ENCODE peak calls at places on chromosomes 2 and 18, in six cellular contexts. J is germinal center, M is lung, R is AML-193, V is erythroblast, Y is GM23338. H is an unnamed sample.
A peak's percentile ranks its signal among the peaks of the same experiment; 100 is the strongest.

GRCh38 chr18:61336766-61337165 is 3.5 kb downstream of the CDH20 start:
- DNase-seq in Y (no peak), R (no peak), V (no peak), J (no peak), M (no peak), H (no peak)

GRCh38 chr2:2879776-2880175 is 497.8 kb downstream of the EIPR1 start:
- DNase-seq in R (no peak), V (no peak), Y (no peak), J (peak; percentile 9), M (no peak), H (no peak)

GRCh38 chr2:68157402-68158133 is at the start of gene PNO1:
- DNase-seq in Y (peak; percentile 98), R (peak; percentile 91), V (peak; percentile 99), J (peak; percentile 98), M (peak; percentile 98), H (peak; percentile 95)

GRCh38 chr18:58407649-58408407 is 221.1 kb downstream of the ALPK2 start:
- DNase-seq in M (no peak), V (no peak), R (no peak), Y (no peak), J (no peak), H (no peak)

GRCh38 chr2:12316464-12316863 is 400.3 kb upstream of the TRIB2 start:
- DNase-seq in V (no peak), R (no peak), M (no peak), J (no peak), Y (no peak), H (no peak)

GRCh38 chr2:9406529-9407362 is 16.6 kb downstream of the ITGB1BP1 start:
- DNase-seq in V (no peak), R (no peak), Y (no peak), J (no peak), M (no peak), H (no peak)

GRCh38 chr18:7152485-7152884 is 34.9 kb upstream of the LAMA1 start:
- DNase-seq in R (no peak), Y (no peak), M (no peak), V (no peak), J (no peak), H (no peak)

GRCh38 chr2:176134045-176134444 is 4.5 kb downstream of the HOXD8 start:
- DNase-seq in M (no peak), Y (no peak), R (no peak), J (no peak), V (no peak), H (no peak)

GRCh38 chr2:235553696-235554100 is 59.9 kb downstream of the AGAP1 start:
- DNase-seq in V (no peak), J (no peak), M (peak; percentile 43), Y (no peak), R (no peak), H (no peak)

GRCh38 chr2:46036929-46037328 is 260.3 kb upstream of the EPAS1 start:
- DNase-seq in Y (no peak), R (no peak), V (no peak), J (no peak), M (no peak), H (no peak)

GRCh38 chr2:241615522-241616052 is 21.4 kb downstream of the THAP4 start:
- DNase-seq in J (no peak), R (no peak), Y (no peak), V (no peak), M (no peak), H (no peak)

GRCh38 chr2:20190862-20191713 is 33.8 kb downstream of the SDC1 start:
- DNase-seq in V (no peak), Y (peak; percentile 78), M (peak; percentile 61), J (no peak), R (peak; percentile 48), H (no peak)

GRCh38 chr2:128584296-128584900 is 265.7 kb upstream of the HS6ST1 start:
- DNase-seq in Y (no peak), M (peak; percentile 19), V (no peak), J (no peak), R (no peak), H (no peak)

GRCh38 chr2:239576784-239577183 is 176.0 kb upstream of the HDAC4 start:
- DNase-seq in R (no peak), M (no peak), Y (no peak), J (no peak), V (no peak), H (no peak)

GRCh38 chr18:3594760-3595241 is 144.8 kb downstream of the TGIF1 start:
- DNase-seq in R (no peak), V (peak; percentile 87), Y (no peak), M (no peak), J (no peak), H (no peak)

GRCh38 chr18:22753130-22753831 is 179.8 kb upstream of the RBBP8 start:
- DNase-seq in M (no peak), V (no peak), J (no peak), R (no peak), Y (no peak), H (no peak)

GRCh38 chr18:58590231-58590630 is 38.7 kb downstream of the ALPK2 start:
- DNase-seq in J (no peak), Y (peak; percentile 61), M (no peak), R (no peak), V (no peak), H (peak; percentile 29)

GRCh38 chr18:64073956-64074355 is 74.9 kb downstream of the LINC00305 start:
- DNase-seq in M (no peak), J (no peak), R (no peak), Y (no peak), V (no peak), H (no peak)

GRCh38 chr2:12402440-12403139 is 314.1 kb upstream of the TRIB2 start:
- DNase-seq in R (no peak), M (no peak), J (no peak), V (no peak), Y (peak; percentile 59), H (peak; percentile 22)

GRCh38 chr2:219497495-219498279 is 1.0 kb upstream of the GMPPA start:
- DNase-seq in M (peak; percentile 87), R (peak; percentile 75), V (peak; percentile 78), Y (peak; percentile 77), J (peak; percentile 48), H (peak; percentile 73)

GRCh38 chr2:99425022-99425421 is 64.8 kb downstream of the REV1 start:
- DNase-seq in V (no peak), R (no peak), Y (no peak), J (no peak), M (no peak), H (no peak)

GRCh38 chr2:27100036-27100435 is 13.5 kb downstream of the KHK start:
- DNase-seq in M (no peak), R (no peak), J (no peak), Y (no peak), V (no peak), H (no peak)

GRCh38 chr2:231563378-231563961 is 29.2 kb upstream of the TEX44 start:
- DNase-seq in J (peak; percentile 38), M (peak; percentile 51), Y (peak; percentile 94), V (peak; percentile 65), R (peak; percentile 33), H (peak; percentile 82)

GRCh38 chr2:15872854-15873253 is 67.5 kb upstream of the MYCN start:
- DNase-seq in J (no peak), M (no peak), Y (no peak), V (no peak), R (no peak), H (no peak)

GRCh38 chr2:86426271-86426670 is 14.9 kb upstream of the KDM3A start:
- DNase-seq in J (no peak), M (no peak), R (no peak), Y (no peak), V (no peak), H (no peak)

H was measured in WTC11.